ENCODE peak calls at places on chromosomes 1 and 21, in seven cellular contexts. E, M, T, B, I, V and O are unnamed samples.

GRCh38 chr1:215001419-215002021 is 81.0 kb upstream of the KCNK2 start:
- DNase-seq in E (no peak), T (no peak), B (no peak), I (no peak), M (no peak), V (no peak), O (no peak)

GRCh38 chr21:45048026-45048698 is 26.2 kb upstream of the ADARB1 start:
- DNase-seq in T (no peak), I (no peak), E (no peak), M (no peak), V (no peak), B (no peak), O (no peak)

GRCh38 chr21:36788116-36788515 is 89.2 kb downstream of the SIM2 start:
- DNase-seq in V (no peak), M (no peak), B (no peak), I (peak), T (no peak), E (no peak), O (no peak)

GRCh38 chr1:221987860-221988520 is 246.1 kb upstream of the DUSP10 start:
- DNase-seq in T (no peak), V (no peak), B (peak), E (peak), I (peak), M (peak), O (peak)

GRCh38 chr1:66729130-66729922 is 22.9 kb upstream of the DYNLT5 start:
- DNase-seq in M (no peak), V (no peak), T (no peak), E (no peak), I (peak), B (no peak), O (no peak)

GRCh38 chr1:70220015-70220414 is 1.2 kb upstream of the SRSF11 start:
- DNase-seq in I (no peak), B (no peak), T (no peak), E (no peak), M (no peak), V (no peak), O (no peak)

GRCh38 chr1:246781212-246781611 is 57.0 kb downstream of the SCCPDH start:
- DNase-seq in B (no peak), I (no peak), V (no peak), E (no peak), T (no peak), M (no peak), O (no peak)

GRCh38 chr1:206699626-206700025 is 14.9 kb downstream of the MAPKAPK2 start:
- DNase-seq in V (no peak), I (no peak), B (no peak), M (no peak), E (no peak), T (peak), O (no peak)

GRCh38 chr1:179781962-179782361 is 38.9 kb downstream of the FAM163A start:
- DNase-seq in B (no peak), V (no peak), T (no peak), I (no peak), E (no peak), M (peak), O (no peak)

GRCh38 chr1:168469690-168470089 is 74.1 kb downstream of the XCL2 start:
- DNase-seq in V (no peak), B (no peak), I (peak), M (peak), T (peak), E (no peak), O (no peak)

GRCh38 chr21:16879479-16879878 is 633.4 kb upstream of the CXADR start:
- DNase-seq in T (no peak), V (no peak), I (no peak), E (no peak), M (no peak), B (no peak), O (no peak)

GRCh38 chr1:20380616-20381035 is 90.0 kb downstream of the VWA5B1 start:
- DNase-seq in E (no peak), T (no peak), V (no peak), I (peak), M (peak), B (peak), O (no peak)

GRCh38 chr1:110746644-110747259 is 72.0 kb upstream of the KCNA3 start:
- DNase-seq in T (peak), V (peak), B (peak), M (peak), E (no peak), I (peak), O (peak)

GRCh38 chr1:201954263-201955008 is 867 bp upstream of the TIMM17A start:
- DNase-seq in T (no peak), B (no peak), M (peak), E (no peak), I (no peak), V (no peak), O (no peak)

GRCh38 chr1:172906778-172907592 is 143.8 kb downstream of the TNFSF18 start:
- DNase-seq in B (peak), T (no peak), M (peak), V (no peak), E (no peak), I (peak), O (no peak)

GRCh38 chr1:22089787-22090186 is 37.3 kb downstream of the CDC42 start:
- DNase-seq in T (no peak), E (no peak), V (no peak), M (no peak), B (no peak), I (no peak), O (no peak)

GRCh38 chr1:177334276-177334675 is 163.5 kb downstream of the BRINP2 start:
- DNase-seq in E (no peak), M (peak), I (no peak), V (no peak), T (no peak), B (no peak), O (no peak)

GRCh38 chr1:163912491-163912890 is 590.7 kb downstream of the NUF2 start:
- DNase-seq in I (no peak), M (peak), B (no peak), V (no peak), T (no peak), E (no peak), O (no peak)

GRCh38 chr1:113353581-113353980 is 36.7 kb upstream of the MAGI3 start:
- DNase-seq in B (no peak), M (peak), V (no peak), T (no peak), E (no peak), I (peak), O (no peak)

GRCh38 chr1:21508580-21509350 is 458 bp upstream of the ALPL start:
- DNase-seq in M (peak), V (peak), E (peak), T (peak), I (no peak), B (no peak), O (no peak)

GRCh38 chr1:48493970-48494769 is 22.2 kb upstream of the SPATA6 start:
- DNase-seq in E (peak), B (peak), T (no peak), M (peak), I (peak), V (no peak), O (no peak)